ENCODE peak calls at places on chromosomes 4 and X, in eight cellular contexts. One of them, this sample, is unnamed.

GRCh38 chrX:119477812-119478232 is 9.6 kb downstream of the SLC25A5 start:
- DNase-seq in fibroblast of lung: peak
- DNase-seq in brain microvascular endothelial cell: peak
- DNase-seq in fibroblast of pulmonary artery: peak
- DNase-seq in Calu3: peak
- DNase-seq in uterus: peak
- DNase-seq in A549: peak
- DNase-seq in mammary epithelial cell: no peak
- DNase-seq in this sample: no peak

GRCh38 chr4:41628916-41629315 is 91.0 kb downstream of the LIMCH1 start:
- DNase-seq in fibroblast of lung: no peak
- DNase-seq in brain microvascular endothelial cell: no peak
- DNase-seq in fibroblast of pulmonary artery: no peak
- DNase-seq in Calu3: no peak
- DNase-seq in uterus: no peak
- DNase-seq in A549: no peak
- DNase-seq in mammary epithelial cell: no peak
- DNase-seq in this sample: no peak

GRCh38 chr4:87317527-87317926 is 5.2 kb downstream of the HSD17B13 start:
- DNase-seq in fibroblast of lung: no peak
- DNase-seq in brain microvascular endothelial cell: no peak
- DNase-seq in fibroblast of pulmonary artery: peak
- DNase-seq in Calu3: peak
- DNase-seq in uterus: no peak
- DNase-seq in A549: peak
- DNase-seq in mammary epithelial cell: peak
- DNase-seq in this sample: no peak

GRCh38 chr4:109548655-109549054 is 11.4 kb upstream of the MCUB start:
- DNase-seq in fibroblast of lung: peak
- DNase-seq in brain microvascular endothelial cell: peak
- DNase-seq in fibroblast of pulmonary artery: peak
- DNase-seq in Calu3: no peak
- DNase-seq in uterus: no peak
- DNase-seq in A549: no peak
- DNase-seq in mammary epithelial cell: peak
- DNase-seq in this sample: peak

GRCh38 chr4:151420408-151420807 is 11.4 kb downstream of the FHIP1A start:
- DNase-seq in fibroblast of lung: no peak
- DNase-seq in brain microvascular endothelial cell: no peak
- DNase-seq in fibroblast of pulmonary artery: no peak
- DNase-seq in Calu3: no peak
- DNase-seq in uterus: no peak
- DNase-seq in A549: no peak
- DNase-seq in mammary epithelial cell: no peak
- DNase-seq in this sample: peak

GRCh38 chr4:95193391-95194224 is 355.2 kb downstream of the UNC5C start:
- DNase-seq in fibroblast of lung: no peak
- DNase-seq in brain microvascular endothelial cell: no peak
- DNase-seq in fibroblast of pulmonary artery: no peak
- DNase-seq in Calu3: no peak
- DNase-seq in uterus: no peak
- DNase-seq in A549: no peak
- DNase-seq in mammary epithelial cell: no peak
- DNase-seq in this sample: no peak

GRCh38 chr4:5050520-5050955 is 742 bp upstream of the STK32B start:
- DNase-seq in fibroblast of lung: peak
- DNase-seq in brain microvascular endothelial cell: peak
- DNase-seq in fibroblast of pulmonary artery: peak
- DNase-seq in Calu3: peak
- DNase-seq in uterus: peak
- DNase-seq in A549: peak
- DNase-seq in mammary epithelial cell: peak
- DNase-seq in this sample: peak

GRCh38 chrX:45200741-45201234 is at the start of gene DIPK2B:
- DNase-seq in fibroblast of lung: no peak
- DNase-seq in brain microvascular endothelial cell: no peak
- DNase-seq in fibroblast of pulmonary artery: no peak
- DNase-seq in Calu3: no peak
- DNase-seq in uterus: peak
- DNase-seq in A549: no peak
- DNase-seq in mammary epithelial cell: no peak
- DNase-seq in this sample: no peak

GRCh38 chrX:129762448-129762847 is 17.3 kb upstream of the SASH3 start:
- DNase-seq in fibroblast of lung: no peak
- DNase-seq in brain microvascular endothelial cell: no peak
- DNase-seq in fibroblast of pulmonary artery: no peak
- DNase-seq in Calu3: no peak
- DNase-seq in uterus: no peak
- DNase-seq in A549: no peak
- DNase-seq in mammary epithelial cell: no peak
- DNase-seq in this sample: no peak

GRCh38 chr4:10083331-10083769 is 33.2 kb downstream of the WDR1 start:
- DNase-seq in fibroblast of lung: no peak
- DNase-seq in brain microvascular endothelial cell: no peak
- DNase-seq in fibroblast of pulmonary artery: no peak
- DNase-seq in Calu3: no peak
- DNase-seq in uterus: peak
- DNase-seq in A549: no peak
- DNase-seq in mammary epithelial cell: no peak
- DNase-seq in this sample: no peak

GRCh38 chr4:51884055-51884454 is 41.1 kb downstream of the DCUN1D4 start:
- DNase-seq in fibroblast of lung: no peak
- DNase-seq in brain microvascular endothelial cell: no peak
- DNase-seq in fibroblast of pulmonary artery: no peak
- DNase-seq in Calu3: no peak
- DNase-seq in uterus: no peak
- DNase-seq in A549: no peak
- DNase-seq in mammary epithelial cell: no peak
- DNase-seq in this sample: no peak

GRCh38 chr4:77742054-77742453 is 77.1 kb downstream of the CNOT6L start:
- DNase-seq in fibroblast of lung: no peak
- DNase-seq in brain microvascular endothelial cell: no peak
- DNase-seq in fibroblast of pulmonary artery: peak
- DNase-seq in Calu3: no peak
- DNase-seq in uterus: no peak
- DNase-seq in A549: no peak
- DNase-seq in mammary epithelial cell: peak
- DNase-seq in this sample: no peak

GRCh38 chrX:113399501-113400192 is 559.0 kb upstream of the AMOT start:
- DNase-seq in fibroblast of lung: peak
- DNase-seq in brain microvascular endothelial cell: no peak
- DNase-seq in fibroblast of pulmonary artery: peak
- DNase-seq in Calu3: peak
- DNase-seq in uterus: no peak
- DNase-seq in A549: no peak
- DNase-seq in mammary epithelial cell: no peak
- DNase-seq in this sample: no peak

GRCh38 chr4:81211956-81212355 is 3.1 kb downstream of the PRKG2 start:
- DNase-seq in fibroblast of lung: no peak
- DNase-seq in brain microvascular endothelial cell: no peak
- DNase-seq in fibroblast of pulmonary artery: no peak
- DNase-seq in Calu3: no peak
- DNase-seq in uterus: no peak
- DNase-seq in A549: no peak
- DNase-seq in mammary epithelial cell: no peak
- DNase-seq in this sample: no peak

GRCh38 chr4:122914292-122914904 is 8.0 kb downstream of the NUDT6 start:
- DNase-seq in fibroblast of lung: peak
- DNase-seq in brain microvascular endothelial cell: no peak
- DNase-seq in fibroblast of pulmonary artery: peak
- DNase-seq in Calu3: no peak
- DNase-seq in uterus: no peak
- DNase-seq in A549: peak
- DNase-seq in mammary epithelial cell: peak
- DNase-seq in this sample: no peak

GRCh38 chrX:14927391-14927790 is 54.2 kb downstream of the MOSPD2 start:
- DNase-seq in fibroblast of lung: peak
- DNase-seq in brain microvascular endothelial cell: no peak
- DNase-seq in fibroblast of pulmonary artery: no peak
- DNase-seq in Calu3: no peak
- DNase-seq in uterus: no peak
- DNase-seq in A549: no peak
- DNase-seq in mammary epithelial cell: no peak
- DNase-seq in this sample: no peak

GRCh38 chr4:105215609-105216313 is 69.1 kb downstream of the TET2 start:
- DNase-seq in fibroblast of lung: peak
- DNase-seq in brain microvascular endothelial cell: peak
- DNase-seq in fibroblast of pulmonary artery: peak
- DNase-seq in Calu3: no peak
- DNase-seq in uterus: no peak
- DNase-seq in A549: no peak
- DNase-seq in mammary epithelial cell: peak
- DNase-seq in this sample: no peak

GRCh38 chr4:88880001-88880400 is 177.0 kb downstream of the FAM13A start:
- DNase-seq in fibroblast of lung: peak
- DNase-seq in brain microvascular endothelial cell: peak
- DNase-seq in fibroblast of pulmonary artery: no peak
- DNase-seq in Calu3: no peak
- DNase-seq in uterus: no peak
- DNase-seq in A549: no peak
- DNase-seq in mammary epithelial cell: no peak
- DNase-seq in this sample: no peak

GRCh38 chr4:128332086-128332485 is 44.5 kb upstream of the PGRMC2 start:
- DNase-seq in fibroblast of lung: peak
- DNase-seq in brain microvascular endothelial cell: no peak
- DNase-seq in fibroblast of pulmonary artery: peak
- DNase-seq in Calu3: no peak
- DNase-seq in uterus: no peak
- DNase-seq in A549: no peak
- DNase-seq in mammary epithelial cell: no peak
- DNase-seq in this sample: no peak

GRCh38 chrX:109843963-109844751 is 111.1 kb upstream of the ACSL4 start:
- DNase-seq in fibroblast of lung: peak
- DNase-seq in brain microvascular endothelial cell: no peak
- DNase-seq in fibroblast of pulmonary artery: no peak
- DNase-seq in Calu3: no peak
- DNase-seq in uterus: no peak
- DNase-seq in A549: no peak
- DNase-seq in mammary epithelial cell: no peak
- DNase-seq in this sample: no peak

GRCh38 chr4:38609614-38610013 is 54.4 kb upstream of the KLF3 start:
- DNase-seq in fibroblast of lung: no peak
- DNase-seq in brain microvascular endothelial cell: no peak
- DNase-seq in fibroblast of pulmonary artery: no peak
- DNase-seq in Calu3: no peak
- DNase-seq in uterus: no peak
- DNase-seq in A549: no peak
- DNase-seq in mammary epithelial cell: no peak
- DNase-seq in this sample: no peak

GRCh38 chr4:140621161-140621560 is 52.4 kb upstream of the UCP1 start:
- DNase-seq in fibroblast of lung: no peak
- DNase-seq in brain microvascular endothelial cell: no peak
- DNase-seq in fibroblast of pulmonary artery: no peak
- DNase-seq in Calu3: no peak
- DNase-seq in uterus: no peak
- DNase-seq in A549: no peak
- DNase-seq in mammary epithelial cell: no peak
- DNase-seq in this sample: no peak

GRCh38 chr4:140628016-140628415 is 59.3 kb upstream of the UCP1 start:
- DNase-seq in fibroblast of lung: no peak
- DNase-seq in brain microvascular endothelial cell: no peak
- DNase-seq in fibroblast of pulmonary artery: no peak
- DNase-seq in Calu3: no peak
- DNase-seq in uterus: no peak
- DNase-seq in A549: no peak
- DNase-seq in mammary epithelial cell: peak
- DNase-seq in this sample: no peak

GRCh38 chr4:140630246-140630645 is 61.5 kb upstream of the UCP1 start:
- DNase-seq in fibroblast of lung: no peak
- DNase-seq in brain microvascular endothelial cell: no peak
- DNase-seq in fibroblast of pulmonary artery: no peak
- DNase-seq in Calu3: no peak
- DNase-seq in uterus: no peak
- DNase-seq in A549: no peak
- DNase-seq in mammary epithelial cell: no peak
- DNase-seq in this sample: no peak

GRCh38 chr4:140622333-140622958 is 53.7 kb upstream of the UCP1 start:
- DNase-seq in fibroblast of lung: no peak
- DNase-seq in brain microvascular endothelial cell: no peak
- DNase-seq in fibroblast of pulmonary artery: no peak
- DNase-seq in Calu3: no peak
- DNase-seq in uterus: no peak
- DNase-seq in A549: no peak
- DNase-seq in mammary epithelial cell: no peak
- DNase-seq in this sample: no peak

GRCh38 chr4:140626982-140627381 is 58.2 kb upstream of the UCP1 start:
- DNase-seq in fibroblast of lung: no peak
- DNase-seq in brain microvascular endothelial cell: no peak
- DNase-seq in fibroblast of pulmonary artery: peak
- DNase-seq in Calu3: no peak
- DNase-seq in uterus: no peak
- DNase-seq in A549: no peak
- DNase-seq in mammary epithelial cell: no peak
- DNase-seq in this sample: no peak
- TF ChIP-seq CTCF in fibroblast of lung: peak
- TF ChIP-seq CTCF in brain microvascular endothelial cell: peak
- TF ChIP-seq CTCF in fibroblast of pulmonary artery: peak
- TF ChIP-seq CTCF in Calu3: no peak
- TF ChIP-seq CTCF in uterus: no peak
- TF ChIP-seq CTCF in A549: no peak
- TF ChIP-seq CTCF in mammary epithelial cell: peak
- TF ChIP-seq CTCF in this sample: no peak

DNA sequence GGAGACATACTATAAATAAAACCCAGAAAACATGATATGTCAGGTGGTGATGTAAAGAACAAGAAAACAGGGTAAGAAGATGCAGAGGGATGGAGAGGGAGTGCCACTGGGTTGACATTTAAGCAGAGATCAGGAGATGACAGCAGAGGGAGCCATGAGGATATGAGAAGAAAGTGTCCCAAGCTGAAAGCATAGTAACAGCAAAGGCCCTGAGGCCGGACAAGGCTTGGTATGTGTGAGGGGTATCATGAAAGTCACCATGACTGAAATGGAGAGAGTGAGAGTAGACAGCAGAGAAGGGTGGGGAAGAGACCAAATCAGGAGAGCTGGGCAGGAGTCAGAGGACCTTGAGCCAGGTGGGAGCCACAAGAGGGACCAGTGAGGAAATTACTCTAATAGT is 3.4 kb downstream of the GPKOW start:
- DNase-seq in fibroblast of lung: no peak
- DNase-seq in brain microvascular endothelial cell: no peak
- DNase-seq in fibroblast of pulmonary artery: peak
- DNase-seq in Calu3: peak
- DNase-seq in uterus: no peak
- DNase-seq in A549: peak
- DNase-seq in mammary epithelial cell: no peak
- DNase-seq in this sample: no peak
- TF ChIP-seq CTCF in fibroblast of lung: no peak
- TF ChIP-seq CTCF in brain microvascular endothelial cell: no peak
- TF ChIP-seq CTCF in fibroblast of pulmonary artery: no peak
- TF ChIP-seq CTCF in Calu3: no peak
- TF ChIP-seq CTCF in uterus: no peak
- TF ChIP-seq CTCF in A549: peak
- TF ChIP-seq CTCF in mammary epithelial cell: peak
- TF ChIP-seq CTCF in this sample: no peak

GRCh38 chr4:12724520-12724919 is 759.6 kb downstream of the RAB28 start:
- DNase-seq in fibroblast of lung: no peak
- DNase-seq in brain microvascular endothelial cell: no peak
- DNase-seq in fibroblast of pulmonary artery: peak
- DNase-seq in Calu3: no peak
- DNase-seq in uterus: no peak
- DNase-seq in A549: no peak
- DNase-seq in mammary epithelial cell: no peak
- DNase-seq in this sample: no peak
- TF ChIP-seq CTCF in fibroblast of lung: no peak
- TF ChIP-seq CTCF in brain microvascular endothelial cell: peak
- TF ChIP-seq CTCF in fibroblast of pulmonary artery: peak
- TF ChIP-seq CTCF in Calu3: no peak
- TF ChIP-seq CTCF in uterus: no peak
- TF ChIP-seq CTCF in A549: peak
- TF ChIP-seq CTCF in mammary epithelial cell: peak
- TF ChIP-seq CTCF in this sample: peak

GRCh38 chr4:102055805-102056204 is 265.3 kb downstream of the BANK1 start:
- DNase-seq in fibroblast of lung: no peak
- DNase-seq in brain microvascular endothelial cell: no peak
- DNase-seq in fibroblast of pulmonary artery: no peak
- DNase-seq in Calu3: no peak
- DNase-seq in uterus: no peak
- DNase-seq in A549: no peak
- DNase-seq in mammary epithelial cell: no peak
- DNase-seq in this sample: no peak
- TF ChIP-seq CTCF in fibroblast of lung: no peak
- TF ChIP-seq CTCF in brain microvascular endothelial cell: peak
- TF ChIP-seq CTCF in fibroblast of pulmonary artery: no peak
- TF ChIP-seq CTCF in Calu3: no peak
- TF ChIP-seq CTCF in uterus: no peak
- TF ChIP-seq CTCF in A549: no peak
- TF ChIP-seq CTCF in mammary epithelial cell: peak
- TF ChIP-seq CTCF in this sample: no peak

This sample was measured in HL-60.